ENCODE peak calls at places on chromosomes 1 and 21, in five cellular contexts. One of them, this sample, is unnamed.

GRCh38 chr1:108644984-108645383 is 15.9 kb downstream of the HENMT1 start:
- DNase-seq in heart left ventricle: no peak
- DNase-seq in brain microvascular endothelial cell: no peak
- DNase-seq in adrenal gland: no peak
- DNase-seq in AG10803: no peak
- DNase-seq in this sample: no peak

GRCh38 chr21:32958288-32958992 is 67.3 kb upstream of the OLIG2 start:
- DNase-seq in heart left ventricle: no peak
- DNase-seq in brain microvascular endothelial cell: no peak
- DNase-seq in adrenal gland: no peak
- DNase-seq in AG10803: no peak
- DNase-seq in this sample: no peak

GRCh38 chr21:24197132-24197643 is 1410.1 kb downstream of the MRPL39 start:
- DNase-seq in heart left ventricle: no peak
- DNase-seq in brain microvascular endothelial cell: no peak
- DNase-seq in adrenal gland: no peak
- DNase-seq in AG10803: no peak
- DNase-seq in this sample: no peak

GRCh38 chr21:45286671-45287437 is 841 bp downstream of the POFUT2 start:
- DNase-seq in heart left ventricle: peak
- DNase-seq in brain microvascular endothelial cell: no peak
- DNase-seq in adrenal gland: no peak
- DNase-seq in AG10803: no peak
- DNase-seq in this sample: no peak

GRCh38 chr1:183209533-183210158 is 23.6 kb downstream of the LAMC2 start:
- DNase-seq in heart left ventricle: no peak
- DNase-seq in brain microvascular endothelial cell: peak
- DNase-seq in adrenal gland: peak
- DNase-seq in AG10803: peak
- DNase-seq in this sample: peak

GRCh38 chr1:172723251-172723650 is 64.3 kb downstream of the FASLG start:
- DNase-seq in heart left ventricle: no peak
- DNase-seq in brain microvascular endothelial cell: no peak
- DNase-seq in adrenal gland: no peak
- DNase-seq in AG10803: peak
- DNase-seq in this sample: no peak

GRCh38 chr1:85019989-85020388 is 23.1 kb upstream of the MCOLN2 start:
- DNase-seq in heart left ventricle: no peak
- DNase-seq in brain microvascular endothelial cell: no peak
- DNase-seq in adrenal gland: no peak
- DNase-seq in AG10803: peak
- DNase-seq in this sample: peak

GRCh38 chr21:14358775-14359174 is 24.2 kb downstream of the HSPA13 start:
- DNase-seq in heart left ventricle: no peak
- DNase-seq in brain microvascular endothelial cell: peak
- DNase-seq in adrenal gland: no peak
- DNase-seq in AG10803: no peak
- DNase-seq in this sample: no peak

GRCh38 chr1:180252638-180253536 is 22.8 kb downstream of the LHX4 start:
- DNase-seq in heart left ventricle: peak
- DNase-seq in brain microvascular endothelial cell: peak
- DNase-seq in adrenal gland: peak
- DNase-seq in AG10803: peak
- DNase-seq in this sample: peak

GRCh38 chr21:34022557-34023335 is 50.6 kb upstream of the MRPS6 start:
- DNase-seq in heart left ventricle: no peak
- DNase-seq in brain microvascular endothelial cell: no peak
- DNase-seq in adrenal gland: peak
- DNase-seq in AG10803: peak
- DNase-seq in this sample: no peak

GRCh38 chr21:42527489-42528158 is 14.0 kb downstream of the SLC37A1 start:
- DNase-seq in heart left ventricle: no peak
- DNase-seq in brain microvascular endothelial cell: no peak
- DNase-seq in adrenal gland: no peak
- DNase-seq in AG10803: no peak
- DNase-seq in this sample: no peak

GRCh38 chr1:92184632-92185031 is 33.1 kb upstream of the C1orf146 start:
- DNase-seq in heart left ventricle: no peak
- DNase-seq in brain microvascular endothelial cell: peak
- DNase-seq in adrenal gland: no peak
- DNase-seq in AG10803: peak
- DNase-seq in this sample: no peak

GRCh38 chr21:41228492-41228891 is 60.5 kb downstream of the BACE2 start:
- DNase-seq in heart left ventricle: no peak
- DNase-seq in brain microvascular endothelial cell: no peak
- DNase-seq in adrenal gland: no peak
- DNase-seq in AG10803: no peak
- DNase-seq in this sample: no peak

GRCh38 chr1:162206749-162207635 is 137.5 kb downstream of the NOS1AP start:
- DNase-seq in heart left ventricle: no peak
- DNase-seq in brain microvascular endothelial cell: no peak
- DNase-seq in adrenal gland: peak
- DNase-seq in AG10803: no peak
- DNase-seq in this sample: no peak

GRCh38 chr1:56524263-56524662 is 55.1 kb downstream of the PLPP3 start:
- DNase-seq in heart left ventricle: no peak
- DNase-seq in brain microvascular endothelial cell: no peak
- DNase-seq in adrenal gland: no peak
- DNase-seq in AG10803: no peak
- DNase-seq in this sample: no peak

GRCh38 chr1:100811808-100812207 is 82.8 kb downstream of the EXTL2 start:
- DNase-seq in heart left ventricle: no peak
- DNase-seq in brain microvascular endothelial cell: no peak
- DNase-seq in adrenal gland: no peak
- DNase-seq in AG10803: peak
- DNase-seq in this sample: no peak

GRCh38 chr1:203129501-203130231 is 2.1 kb downstream of the ADORA1 start:
- DNase-seq in heart left ventricle: peak
- DNase-seq in brain microvascular endothelial cell: no peak
- DNase-seq in adrenal gland: peak
- DNase-seq in AG10803: no peak
- DNase-seq in this sample: no peak

GRCh38 chr1:165376811-165377153 is 20.3 kb upstream of the LMX1A start:
- DNase-seq in heart left ventricle: no peak
- DNase-seq in brain microvascular endothelial cell: no peak
- DNase-seq in adrenal gland: no peak
- DNase-seq in AG10803: no peak
- DNase-seq in this sample: no peak

DNA sequence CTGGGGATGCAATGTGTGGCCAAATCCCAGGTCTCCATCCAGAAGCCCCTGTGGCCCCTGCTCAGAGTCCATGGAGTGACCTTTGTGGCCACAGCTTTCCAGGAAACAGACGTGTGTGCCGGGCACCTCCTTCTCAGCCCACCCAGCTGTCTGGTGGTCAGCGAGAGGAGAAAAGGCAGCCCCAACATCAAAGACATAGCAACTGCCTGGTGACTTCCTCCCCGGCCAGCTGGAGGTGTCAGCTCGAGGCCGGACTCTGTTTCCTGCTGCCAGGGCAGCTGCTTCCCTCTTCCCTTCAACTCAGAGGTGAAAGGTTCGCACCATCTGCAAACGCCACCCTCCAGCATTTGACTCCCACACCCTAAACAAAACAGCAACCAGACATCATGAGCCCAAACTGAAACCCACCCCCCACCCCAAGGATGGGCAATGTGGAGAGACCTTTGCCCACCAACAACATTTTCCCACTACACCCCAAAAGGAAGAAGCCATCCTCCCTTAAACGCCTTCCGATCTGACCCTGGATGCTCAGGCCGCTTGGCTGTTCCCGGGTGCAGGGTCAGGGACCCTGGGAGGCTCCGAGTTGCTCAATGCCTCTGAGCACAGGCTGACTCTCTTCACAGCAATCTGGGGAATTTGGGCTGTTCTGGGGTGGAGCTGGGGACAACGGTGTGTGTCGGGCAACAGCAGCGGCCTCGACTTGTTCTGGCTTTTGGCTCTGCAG is 162.3 kb downstream of the PSMG1 start:
- DNase-seq in heart left ventricle: peak
- DNase-seq in brain microvascular endothelial cell: peak
- DNase-seq in adrenal gland: peak
- DNase-seq in AG10803: peak
- DNase-seq in this sample: no peak
- TF ChIP-seq CTCF in heart left ventricle: no peak
- TF ChIP-seq CTCF in brain microvascular endothelial cell: no peak
- TF ChIP-seq CTCF in adrenal gland: no peak
- TF ChIP-seq CTCF in AG10803: no peak
- TF ChIP-seq CTCF in this sample: no peak

GRCh38 chr1:54310439-54311328 is 95.5 kb downstream of the SSBP3 start:
- DNase-seq in heart left ventricle: peak
- DNase-seq in brain microvascular endothelial cell: peak
- DNase-seq in adrenal gland: peak
- DNase-seq in AG10803: peak
- DNase-seq in this sample: no peak
- H3K4me3 ChIP-seq in heart left ventricle: no peak
- H3K4me3 ChIP-seq in brain microvascular endothelial cell: no peak
- H3K4me3 ChIP-seq in adrenal gland: no peak
- H3K4me3 ChIP-seq in AG10803: no peak
- H3K4me3 ChIP-seq in this sample: no peak

GRCh38 chr1:64631346-64632052 is 113.4 kb upstream of the RAVER2 start:
- DNase-seq in heart left ventricle: no peak
- DNase-seq in brain microvascular endothelial cell: no peak
- DNase-seq in adrenal gland: no peak
- DNase-seq in AG10803: no peak
- DNase-seq in this sample: no peak
- TF ChIP-seq CTCF in heart left ventricle: no peak
- TF ChIP-seq CTCF in brain microvascular endothelial cell: no peak
- TF ChIP-seq CTCF in adrenal gland: no peak
- TF ChIP-seq CTCF in AG10803: no peak
- TF ChIP-seq CTCF in this sample: no peak

GRCh38 chr1:37034301-37035013 is at the start of gene GRIK3:
- DNase-seq in heart left ventricle: no peak
- DNase-seq in brain microvascular endothelial cell: no peak
- DNase-seq in adrenal gland: no peak
- DNase-seq in AG10803: no peak
- DNase-seq in this sample: no peak

GRCh38 chr1:37031871-37032270 is 2.4 kb downstream of the GRIK3 start:
- DNase-seq in heart left ventricle: no peak
- DNase-seq in brain microvascular endothelial cell: no peak
- DNase-seq in adrenal gland: no peak
- DNase-seq in AG10803: no peak
- DNase-seq in this sample: no peak

GRCh38 chr1:37035014-37035686 is 835 bp upstream of the GRIK3 start:
- DNase-seq in heart left ventricle: no peak
- DNase-seq in brain microvascular endothelial cell: no peak
- DNase-seq in adrenal gland: no peak
- DNase-seq in AG10803: no peak
- DNase-seq in this sample: no peak

GRCh38 chr1:37032660-37033354 is 1.5 kb downstream of the GRIK3 start:
- DNase-seq in heart left ventricle: no peak
- DNase-seq in brain microvascular endothelial cell: no peak
- DNase-seq in adrenal gland: no peak
- DNase-seq in AG10803: no peak
- DNase-seq in this sample: no peak

DNA sequence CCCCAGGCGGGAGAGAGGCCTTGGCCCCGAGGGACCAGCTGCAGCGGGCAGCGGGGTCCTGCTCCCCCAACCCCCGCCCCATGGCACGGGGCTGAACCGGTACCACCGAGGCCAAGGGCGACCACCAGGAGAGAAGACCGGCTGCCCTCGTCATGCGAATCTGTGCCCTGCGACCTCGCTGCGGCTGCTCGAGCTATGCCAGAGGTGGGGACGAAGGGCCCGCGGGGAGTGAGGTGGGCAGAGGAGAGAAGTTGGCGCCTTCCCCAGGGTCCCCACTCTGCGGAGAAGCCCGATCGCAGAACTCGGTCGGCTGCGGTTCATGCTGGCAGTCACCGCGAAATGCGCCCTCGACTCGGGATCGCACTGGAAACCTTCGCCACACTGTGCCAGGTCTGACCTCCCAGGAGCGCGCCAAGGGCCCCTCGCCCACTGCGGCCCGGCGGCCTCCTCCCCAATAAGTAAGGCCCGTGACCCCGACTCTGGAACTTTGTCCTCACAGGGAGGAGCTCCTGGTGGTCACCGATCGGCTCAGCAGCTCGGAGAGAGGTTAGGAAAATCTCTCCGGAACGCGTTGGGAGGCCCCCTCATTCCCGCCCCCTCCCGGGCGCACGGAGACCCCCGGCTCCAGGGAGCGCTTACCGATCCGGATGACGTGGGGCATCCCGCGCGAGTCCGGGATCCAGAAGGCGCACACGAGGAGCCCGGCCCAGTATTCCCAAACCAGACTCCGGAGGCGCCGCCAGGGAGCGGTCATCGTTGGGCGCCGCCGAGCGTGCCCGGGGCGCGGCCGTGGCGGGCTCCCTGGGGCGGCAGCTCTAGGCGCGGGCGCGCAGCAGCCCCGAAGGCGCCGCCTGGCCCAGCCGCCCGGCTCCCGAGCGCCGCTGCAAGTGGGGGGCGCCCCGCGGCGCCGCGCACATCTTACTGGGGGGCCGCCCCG is 692 bp downstream of the GRIK3 start:
- DNase-seq in heart left ventricle: no peak
- DNase-seq in brain microvascular endothelial cell: no peak
- DNase-seq in adrenal gland: no peak
- DNase-seq in AG10803: no peak
- DNase-seq in this sample: no peak
- H3K4me3 ChIP-seq in heart left ventricle: peak
- H3K4me3 ChIP-seq in brain microvascular endothelial cell: no peak
- H3K4me3 ChIP-seq in adrenal gland: no peak
- H3K4me3 ChIP-seq in AG10803: no peak
- H3K4me3 ChIP-seq in this sample: no peak

GRCh38 chr1:37001697-37002096 is 32.6 kb downstream of the GRIK3 start:
- DNase-seq in heart left ventricle: no peak
- DNase-seq in brain microvascular endothelial cell: no peak
- DNase-seq in adrenal gland: no peak
- DNase-seq in AG10803: no peak
- DNase-seq in this sample: no peak
- TF ChIP-seq CTCF in heart left ventricle: no peak
- TF ChIP-seq CTCF in brain microvascular endothelial cell: no peak
- TF ChIP-seq CTCF in adrenal gland: no peak
- TF ChIP-seq CTCF in AG10803: no peak
- TF ChIP-seq CTCF in this sample: no peak

GRCh38 chr1:154403300-154403943 is 1.7 kb upstream of the IL6R start:
- DNase-seq in heart left ventricle: no peak
- DNase-seq in brain microvascular endothelial cell: no peak
- DNase-seq in adrenal gland: no peak
- DNase-seq in AG10803: no peak
- DNase-seq in this sample: no peak
- H3K4me3 ChIP-seq in heart left ventricle: no peak
- H3K4me3 ChIP-seq in brain microvascular endothelial cell: no peak
- H3K4me3 ChIP-seq in adrenal gland: no peak
- H3K4me3 ChIP-seq in AG10803: no peak
- H3K4me3 ChIP-seq in this sample: no peak

GRCh38 chr21:26844258-26845065 is 747 bp downstream of the ADAMTS1 start:
- DNase-seq in heart left ventricle: peak
- DNase-seq in brain microvascular endothelial cell: peak
- DNase-seq in adrenal gland: no peak
- DNase-seq in AG10803: peak
- DNase-seq in this sample: no peak
- TF ChIP-seq CTCF in heart left ventricle: peak
- TF ChIP-seq CTCF in brain microvascular endothelial cell: no peak
- TF ChIP-seq CTCF in adrenal gland: no peak
- TF ChIP-seq CTCF in AG10803: peak
- TF ChIP-seq CTCF in this sample: no peak

GRCh38 chr1:12343823-12344487 is 114.1 kb downstream of the VPS13D start:
- DNase-seq in heart left ventricle: no peak
- DNase-seq in brain microvascular endothelial cell: no peak
- DNase-seq in adrenal gland: no peak
- DNase-seq in AG10803: no peak
- DNase-seq in this sample: no peak
- H3K4me3 ChIP-seq in heart left ventricle: peak
- H3K4me3 ChIP-seq in brain microvascular endothelial cell: no peak
- H3K4me3 ChIP-seq in adrenal gland: no peak
- H3K4me3 ChIP-seq in AG10803: no peak
- H3K4me3 ChIP-seq in this sample: no peak

GRCh38 chr1:201226859-201227488 is 36.4 kb downstream of the IGFN1 start:
- DNase-seq in heart left ventricle: peak
- DNase-seq in brain microvascular endothelial cell: no peak
- DNase-seq in adrenal gland: no peak
- DNase-seq in AG10803: no peak
- DNase-seq in this sample: no peak
- TF ChIP-seq CTCF in heart left ventricle: no peak
- TF ChIP-seq CTCF in brain microvascular endothelial cell: no peak
- TF ChIP-seq CTCF in adrenal gland: no peak
- TF ChIP-seq CTCF in AG10803: no peak
- TF ChIP-seq CTCF in this sample: no peak